ENCODE peak calls at places on chromosomes 13 and 19, in four cellular contexts. O, P, Y and W are unnamed samples.

GRCh38 chr19:3663838-3664237 is 36.4 kb downstream of the PIP5K1C start:
- DNase-seq in O (no peak), P (no peak), Y (no peak), W (no peak)

GRCh38 chr19:51681286-51681956 is 11.7 kb upstream of the SPACA6 start:
- DNase-seq in O (no peak), P (no peak), Y (no peak), W (no peak)

GRCh38 chr19:15464394-15465385 is at the start of gene RASAL3:
- DNase-seq in O (no peak), P (no peak), Y (peak), W (no peak)

GRCh38 chr13:50417597-50417996 is 402.4 kb downstream of the KCNRG start:
- DNase-seq in O (no peak), P (peak), Y (no peak), W (no peak)

GRCh38 chr13:34128661-34129060 is 310.7 kb downstream of the RFC3 start:
- DNase-seq in O (no peak), P (no peak), Y (no peak), W (peak)

GRCh38 chr13:92716749-92717148 is 509.9 kb upstream of the GPC6 start:
- DNase-seq in O (no peak), P (peak), Y (no peak), W (peak)

GRCh38 chr13:97322740-97323342 is 100.7 kb downstream of the MBNL2 start:
- DNase-seq in O (no peak), P (no peak), Y (no peak), W (no peak)

GRCh38 chr13:44211286-44211685 is 162.3 kb upstream of the SERP2 start:
- DNase-seq in O (no peak), P (no peak), Y (no peak), W (no peak)

GRCh38 chr19:1027953-1028902 is 1.8 kb downstream of the CNN2 start:
- DNase-seq in O (peak), P (peak), Y (peak), W (peak)

GRCh38 chr19:6272411-6272791 is 7.4 kb downstream of the MLLT1 start:
- DNase-seq in O (no peak), P (no peak), Y (no peak), W (no peak)

GRCh38 chr19:3045885-3046603 is 16.3 kb downstream of the TLE5 start:
- DNase-seq in O (no peak), P (no peak), Y (no peak), W (no peak)

GRCh38 chr13:60627071-60627686 is 230.2 kb downstream of the TDRD3 start:
- DNase-seq in O (peak), P (no peak), Y (peak), W (no peak)

GRCh38 chr13:75329723-75330122 is 152.2 kb downstream of the TBC1D4 start:
- DNase-seq in O (no peak), P (peak), Y (no peak), W (no peak)

GRCh38 chr13:32284927-32285632 is 30.1 kb downstream of the ZAR1L start:
- DNase-seq in O (peak), P (peak), Y (no peak), W (no peak)

GRCh38 chr13:60112771-60113170 is 51.0 kb downstream of the DIAPH3 start:
- DNase-seq in O (no peak), P (peak), Y (no peak), W (no peak)

GRCh38 chr19:2237869-2238153 is 1.2 kb downstream of the SF3A2 start:
- DNase-seq in O (no peak), P (no peak), Y (no peak), W (no peak)

GRCh38 chr13:42378383-42378780 is 106.4 kb downstream of the AKAP11 start:
- DNase-seq in O (no peak), P (no peak), Y (no peak), W (no peak)

GRCh38 chr13:42379241-42379640 is 107.3 kb downstream of the AKAP11 start:
- DNase-seq in O (no peak), P (no peak), Y (no peak), W (no peak)

GRCh38 chr13:42373048-42373812 is 101.3 kb downstream of the AKAP11 start:
- DNase-seq in O (no peak), P (no peak), Y (no peak), W (no peak)

GRCh38 chr13:42377640-42378382 is 105.9 kb downstream of the AKAP11 start:
- DNase-seq in O (no peak), P (no peak), Y (peak), W (no peak)

GRCh38 chr13:42375663-42376062 is 103.7 kb downstream of the AKAP11 start:
- DNase-seq in O (no peak), P (no peak), Y (no peak), W (no peak)
- TF ChIP-seq CTCF in O (no peak), P (no peak), Y (no peak), W (no peak)

GRCh38 chr19:13034636-13035035 is 39.4 kb downstream of the NFIX start:
- DNase-seq in O (no peak), P (peak), Y (no peak), W (no peak)

GRCh38 chr19:13035820-13036365 is 40.6 kb downstream of the NFIX start:
- DNase-seq in O (no peak), P (no peak), Y (no peak), W (no peak)

GRCh38 chr19:13033244-13033643 is 38.0 kb downstream of the NFIX start:
- DNase-seq in O (no peak), P (no peak), Y (peak), W (no peak)

GRCh38 chr19:13032837-13033236 is 37.6 kb downstream of the NFIX start:
- DNase-seq in O (no peak), P (no peak), Y (no peak), W (no peak)

DNA sequence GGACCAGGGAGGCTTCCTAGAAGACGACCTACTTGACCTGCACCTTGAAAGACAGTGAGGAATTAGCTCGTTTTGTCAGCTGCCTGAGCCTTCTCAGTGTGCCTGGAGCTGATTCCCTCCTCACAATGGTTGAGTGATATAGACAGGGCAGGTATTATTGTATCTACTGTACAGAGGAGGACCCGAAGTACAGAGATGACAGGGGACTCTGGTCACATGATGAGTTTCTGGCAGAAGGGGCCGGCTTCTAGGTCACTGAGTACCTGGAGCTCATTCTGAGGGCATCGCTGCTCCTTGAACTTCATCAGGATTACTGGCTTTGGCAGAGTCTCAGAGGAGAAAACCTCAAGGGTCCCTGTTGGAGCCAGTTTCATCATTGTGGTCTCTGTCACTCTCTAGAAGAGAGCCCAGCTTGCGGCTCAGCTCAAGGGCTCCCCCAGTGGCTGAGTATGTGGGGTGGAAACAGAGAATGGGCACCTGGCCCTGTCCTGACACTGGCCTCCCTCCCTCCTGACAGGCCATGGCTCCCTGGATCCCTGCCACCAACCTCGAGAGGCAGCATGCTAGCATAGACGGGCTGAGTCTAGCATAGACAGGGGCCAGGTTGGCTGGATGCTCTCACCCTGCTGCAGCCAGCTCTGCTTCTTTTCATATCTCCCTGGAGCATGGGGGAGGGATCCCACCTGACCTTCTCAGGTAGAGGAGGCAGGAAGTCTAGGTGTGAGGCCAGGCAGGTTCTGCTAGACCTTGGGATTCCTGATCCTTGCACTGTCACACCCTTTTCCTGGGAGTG is 38.7 kb downstream of the NFIX start:
- DNase-seq in O (peak), P (peak), Y (peak), W (no peak)
- H3K4me3 ChIP-seq in O (no peak), P (no peak), Y (no peak), W (no peak)

GRCh38 chr19:35959968-35960320 is 23.8 kb downstream of the LRFN3 start:
- DNase-seq in O (no peak), P (no peak), Y (no peak), W (no peak)

GRCh38 chr19:35960432-35960972 is 24.3 kb downstream of the LRFN3 start:
- DNase-seq in O (no peak), P (no peak), Y (no peak), W (no peak)

GRCh38 chr19:35958660-35959039 is 22.5 kb downstream of the LRFN3 start:
- DNase-seq in O (no peak), P (no peak), Y (no peak), W (no peak)

GRCh38 chr19:35955881-35956634 is 19.9 kb downstream of the LRFN3 start:
- DNase-seq in O (no peak), P (no peak), Y (no peak), W (no peak)

DNA sequence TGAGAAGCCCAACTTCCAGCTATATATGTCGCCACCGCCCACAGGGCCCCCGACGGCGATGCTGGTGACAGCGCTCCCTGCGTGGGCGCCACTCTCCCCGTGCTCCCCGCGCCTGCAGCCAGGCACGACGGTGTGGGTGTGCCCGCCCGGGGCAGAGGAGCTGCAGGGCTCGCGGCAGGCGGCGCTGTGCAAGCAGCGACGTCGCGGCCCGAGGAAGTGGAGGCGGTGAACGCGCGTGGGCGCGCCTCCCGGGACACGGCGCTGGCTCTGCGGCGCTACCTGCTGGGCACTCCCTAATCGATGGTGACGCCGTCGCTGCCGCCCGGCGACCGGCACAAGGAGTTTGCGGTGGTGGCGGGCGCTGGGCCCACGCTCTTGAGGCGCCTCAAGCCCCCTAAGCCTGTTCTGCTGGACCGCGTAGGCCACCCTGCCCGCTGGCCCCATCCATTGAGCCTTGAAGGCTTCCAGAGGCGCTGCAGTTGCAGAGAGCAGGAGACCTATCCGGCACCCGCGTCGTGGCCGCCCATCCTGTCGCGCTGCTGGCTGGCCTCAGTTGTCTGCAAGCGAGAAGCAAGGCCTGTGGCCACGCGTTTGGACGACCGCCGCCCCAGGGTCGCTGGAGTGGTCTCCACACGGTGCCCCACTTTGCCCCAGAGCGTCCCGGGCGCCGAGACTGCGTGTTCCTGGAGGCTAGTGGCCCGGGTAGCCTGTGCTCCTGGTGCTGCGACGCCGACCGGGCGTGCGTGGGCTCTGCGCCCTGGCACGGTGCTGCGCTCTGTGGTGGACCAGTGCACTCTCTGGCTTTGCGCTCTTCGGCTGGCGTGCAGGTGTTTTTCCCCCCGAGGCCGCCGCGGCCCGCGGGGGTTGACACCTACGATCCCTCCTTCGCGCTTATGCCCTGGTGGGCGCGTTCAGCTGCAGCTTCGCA is 23.1 kb downstream of the LRFN3 start:
- DNase-seq in O (no peak), P (no peak), Y (no peak), W (no peak)
- TF ChIP-seq CTCF in O (peak), P (peak), Y (no peak), W (no peak)

DNA sequence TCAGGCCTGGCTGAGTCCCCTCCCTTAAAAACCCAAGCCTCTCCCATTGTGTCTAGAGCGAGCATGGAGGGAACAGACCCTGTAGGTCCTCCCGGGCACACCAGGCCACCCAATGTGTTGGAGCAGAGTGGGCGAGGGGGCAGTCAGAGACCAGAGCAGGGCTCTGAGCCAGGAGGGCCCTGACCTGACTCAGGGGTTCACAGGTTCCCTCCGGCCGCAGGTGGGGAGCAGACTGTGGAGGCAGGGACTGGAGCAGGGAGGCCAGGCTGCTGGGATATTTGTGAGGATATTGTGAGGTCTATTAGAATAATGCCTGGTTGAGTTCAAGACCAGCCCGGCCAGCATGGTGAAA is 1.6 kb upstream of the TYROBP start:
- DNase-seq in O (no peak), P (no peak), Y (no peak), W (no peak)
- H3K4me3 ChIP-seq in O (no peak), P (no peak), Y (no peak), W (no peak)

GRCh38 chr19:47470447-47471195 is 1.1 kb downstream of the SLC8A2 start:
- DNase-seq in O (no peak), P (no peak), Y (no peak), W (no peak)

GRCh38 chr19:47473336-47473735 is 1.6 kb upstream of the SLC8A2 start:
- DNase-seq in O (no peak), P (no peak), Y (no peak), W (no peak)

GRCh38 chr19:47471733-47472457 is at the start of gene SLC8A2:
- DNase-seq in O (peak), P (peak), Y (peak), W (no peak)

GRCh38 chr19:47469719-47470118 is 2.0 kb downstream of the SLC8A2 start:
- DNase-seq in O (no peak), P (no peak), Y (no peak), W (no peak)

GRCh38 chr19:47471381-47471732 is 336 bp downstream of the SLC8A2 start:
- DNase-seq in O (no peak), P (no peak), Y (no peak), W (no peak)
- TF ChIP-seq CTCF in O (no peak), P (no peak), Y (no peak), W (no peak)

GRCh38 chr19:13918726-13919411 is 12.9 kb downstream of the CC2D1A start:
- DNase-seq in O (no peak), P (no peak), Y (no peak), W (no peak)
- H3K4me3 ChIP-seq in O (no peak), P (no peak), Y (no peak), W (no peak)

GRCh38 chr19:23437901-23438300 is 42.6 kb upstream of the ZNF91 start:
- DNase-seq in O (no peak), P (no peak), Y (no peak), W (no peak)

GRCh38 chr19:23436944-23437343 is 41.7 kb upstream of the ZNF91 start:
- DNase-seq in O (no peak), P (no peak), Y (peak), W (no peak)

GRCh38 chr19:23439623-23440022 is 44.4 kb upstream of the ZNF91 start:
- DNase-seq in O (no peak), P (no peak), Y (peak), W (no peak)

GRCh38 chr19:23440207-23440606 is 44.9 kb upstream of the ZNF91 start:
- DNase-seq in O (no peak), P (no peak), Y (peak), W (no peak)

GRCh38 chr19:23440791-23441190 is 45.5 kb upstream of the ZNF91 start:
- DNase-seq in O (no peak), P (no peak), Y (peak), W (no peak)
- TF ChIP-seq CTCF in O (peak), P (peak), Y (peak), W (peak)

GRCh38 chr13:35470671-35471465 is 5.6 kb downstream of the MAB21L1 start:
- DNase-seq in O (no peak), P (no peak), Y (no peak), W (no peak)
- H3K4me3 ChIP-seq in O (no peak), P (no peak), Y (no peak), W (peak)

GRCh38 chr19:17946965-17947784 is 14.4 kb downstream of the CCDC124 start:
- DNase-seq in O (no peak), P (no peak), Y (no peak), W (no peak)

GRCh38 chr19:17942181-17942580 is 9.4 kb downstream of the CCDC124 start:
- DNase-seq in O (no peak), P (no peak), Y (no peak), W (no peak)

GRCh38 chr19:17943284-17944221 is 10.7 kb downstream of the CCDC124 start:
- DNase-seq in O (no peak), P (no peak), Y (no peak), W (no peak)

GRCh38 chr19:17944301-17944700 is 11.5 kb downstream of the CCDC124 start:
- DNase-seq in O (no peak), P (peak), Y (no peak), W (peak)

GRCh38 chr19:17942582-17943283 is 9.9 kb downstream of the CCDC124 start:
- DNase-seq in O (no peak), P (no peak), Y (no peak), W (no peak)
- TF ChIP-seq CTCF in O (no peak), P (no peak), Y (no peak), W (no peak)

GRCh38 chr19:17404621-17405249 is 695 bp downstream of the BST2 start:
- DNase-seq in O (no peak), P (no peak), Y (peak), W (no peak)

GRCh38 chr19:17405250-17406038 is at the start of gene BST2:
- DNase-seq in O (no peak), P (no peak), Y (peak), W (no peak)

GRCh38 chr19:17406039-17406886 is 833 bp upstream of the BST2 start:
- DNase-seq in O (no peak), P (peak), Y (peak), W (no peak)

GRCh38 chr19:17402982-17403855 is 2.2 kb downstream of the BST2 start:
- DNase-seq in O (no peak), P (no peak), Y (peak), W (no peak)

GRCh38 chr19:17404015-17404414 is 1.4 kb downstream of the BST2 start:
- DNase-seq in O (no peak), P (no peak), Y (peak), W (no peak)
- H3K4me3 ChIP-seq in O (no peak), P (no peak), Y (peak), W (no peak)